ENCODE peak calls at places on chromosome 18, in seven cellular contexts. One of them, this sample, is unnamed.

GRCh38 chr18:59833785-59834184 is 66.0 kb upstream of the PMAIP1 start:
- DNase-seq in activated naive CD4-positive, alpha-beta T cell: no peak
- DNase-seq in amniotic stem cell: no peak
- DNase-seq in effector memory CD8-positive, alpha-beta T cell: no peak
- DNase-seq in erythroblast: no peak
- DNase-seq in thyroid gland: no peak
- DNase-seq in NCI-H1105 treated with DMSO at 0.1 percent for 48 hours: no peak
- DNase-seq in this sample: no peak

GRCh38 chr18:23943104-23943503 is 71.5 kb upstream of the TTC39C start:
- DNase-seq in activated naive CD4-positive, alpha-beta T cell: no peak
- DNase-seq in amniotic stem cell: no peak
- DNase-seq in effector memory CD8-positive, alpha-beta T cell: no peak
- DNase-seq in erythroblast: no peak
- DNase-seq in thyroid gland: no peak
- DNase-seq in NCI-H1105 treated with DMSO at 0.1 percent for 48 hours: no peak
- DNase-seq in this sample: no peak

GRCh38 chr18:74497778-74498177 is 1.6 kb downstream of the CNDP2 start:
- DNase-seq in activated naive CD4-positive, alpha-beta T cell: no peak
- DNase-seq in amniotic stem cell: no peak
- DNase-seq in effector memory CD8-positive, alpha-beta T cell: no peak
- DNase-seq in erythroblast: no peak
- DNase-seq in thyroid gland: peak; percentile 30
- DNase-seq in NCI-H1105 treated with DMSO at 0.1 percent for 48 hours: no peak
- DNase-seq in this sample: no peak

GRCh38 chr18:31490838-31491237 is 7.1 kb upstream of the DSG2 start:
- DNase-seq in activated naive CD4-positive, alpha-beta T cell: no peak
- DNase-seq in amniotic stem cell: no peak
- DNase-seq in effector memory CD8-positive, alpha-beta T cell: no peak
- DNase-seq in erythroblast: no peak
- DNase-seq in thyroid gland: no peak
- DNase-seq in NCI-H1105 treated with DMSO at 0.1 percent for 48 hours: no peak
- DNase-seq in this sample: no peak

GRCh38 chr18:316391-316790 is 48.5 kb upstream of the THOC1 start:
- DNase-seq in activated naive CD4-positive, alpha-beta T cell: no peak
- DNase-seq in amniotic stem cell: no peak
- DNase-seq in effector memory CD8-positive, alpha-beta T cell: no peak
- DNase-seq in erythroblast: no peak
- DNase-seq in thyroid gland: no peak
- DNase-seq in NCI-H1105 treated with DMSO at 0.1 percent for 48 hours: no peak
- DNase-seq in this sample: no peak

GRCh38 chr18:71398530-71398929 is 1109.7 kb downstream of the SOCS6 start:
- DNase-seq in activated naive CD4-positive, alpha-beta T cell: no peak
- DNase-seq in amniotic stem cell: no peak
- DNase-seq in effector memory CD8-positive, alpha-beta T cell: no peak
- DNase-seq in erythroblast: peak; percentile 11
- DNase-seq in thyroid gland: no peak
- DNase-seq in NCI-H1105 treated with DMSO at 0.1 percent for 48 hours: peak; percentile 42
- DNase-seq in this sample: no peak

GRCh38 chr18:74498712-74499629 is 2.8 kb downstream of the CNDP2 start:
- DNase-seq in activated naive CD4-positive, alpha-beta T cell: peak; percentile 28
- DNase-seq in amniotic stem cell: no peak
- DNase-seq in effector memory CD8-positive, alpha-beta T cell: peak; percentile 71
- DNase-seq in erythroblast: peak; percentile 70
- DNase-seq in thyroid gland: peak; percentile 92
- DNase-seq in NCI-H1105 treated with DMSO at 0.1 percent for 48 hours: no peak
- DNase-seq in this sample: no peak

GRCh38 chr18:46596119-46596518 is 60.9 kb downstream of the LOXHD1 start:
- DNase-seq in activated naive CD4-positive, alpha-beta T cell: no peak
- DNase-seq in amniotic stem cell: no peak
- DNase-seq in effector memory CD8-positive, alpha-beta T cell: no peak
- DNase-seq in erythroblast: no peak
- DNase-seq in thyroid gland: no peak
- DNase-seq in NCI-H1105 treated with DMSO at 0.1 percent for 48 hours: peak; percentile 22
- DNase-seq in this sample: no peak

This sample was measured in GOT3.